ENCODE peak calls at places on chromosomes 16 and 17, in eight cellular contexts. I is heart left ventricle; V is CD4-positive, alpha-beta memory T cell; O is aorta; C is Caco-2; G is neuronal stem cell; S is neural progenitor cell; K is adrenal gland. J is an unnamed sample.

GRCh38 chr17:43224146-43224705 is 4.2 kb downstream of the CCDC200 start:
- DNase-seq in C (no peak), O (peak; percentile 58), V (no peak), G (no peak), I (no peak), S (no peak), K (peak; percentile 5), J (no peak)

GRCh38 chr16:66308096-66308495 is 58.4 kb upstream of the CDH5 start:
- DNase-seq in I (no peak), V (no peak), S (no peak), C (no peak), G (no peak), K (no peak), O (no peak), J (no peak)

GRCh38 chr17:68238894-68239293 is 8.9 kb upstream of the AMZ2 start:
- DNase-seq in I (no peak), V (no peak), G (no peak), C (no peak), K (no peak), O (no peak), S (no peak), J (no peak)

GRCh38 chr17:83173180-83173996 is 94.0 kb downstream of the METRNL start:
- DNase-seq in I (peak; percentile 14), S (no peak), G (no peak), O (peak; percentile 52), V (no peak), K (peak; percentile 14), C (no peak), J (no peak)

GRCh38 chr16:2966043-2966802 is 2.1 kb downstream of the KREMEN2 start:
- DNase-seq in C (no peak), S (peak; percentile 1), G (no peak), O (no peak), V (no peak), K (no peak), I (no peak), J (no peak)

GRCh38 chr17:6666077-6666521 is 14.5 kb downstream of the C17orf100 start:
- DNase-seq in S (peak; percentile 86), K (peak; percentile 82), G (peak; percentile 77), O (peak; percentile 82), I (peak; percentile 69), V (no peak), C (peak; percentile 69), J (peak; percentile 79)

GRCh38 chr17:61475726-61476125 is 23.5 kb downstream of the TBX4 start:
- DNase-seq in K (no peak), O (no peak), S (no peak), V (no peak), C (no peak), G (no peak), I (no peak), J (no peak)

GRCh38 chr17:22278302-22279275 is 586.3 kb downstream of the KCNJ18 start:
- DNase-seq in C (no peak), I (no peak), V (no peak), G (no peak), K (peak; percentile 5), S (no peak), O (peak; percentile 63), J (no peak)

GRCh38 chr16:80033783-80034468 is 433.4 kb upstream of the MAF start:
- DNase-seq in S (no peak), G (no peak), C (no peak), K (no peak), O (no peak), I (no peak), V (no peak), J (no peak)

GRCh38 chr16:10831899-10832886 is 13.6 kb upstream of the TVP23A start:
- DNase-seq in O (peak; percentile 50), K (no peak), C (no peak), I (no peak), S (no peak), V (no peak), G (no peak), J (no peak)

GRCh38 chr16:57534881-57535658 is 1.3 kb downstream of the CCDC102A start:
- DNase-seq in G (no peak), K (peak; percentile 44), O (peak; percentile 77), S (no peak), C (no peak), I (no peak), V (no peak), J (no peak)

GRCh38 chr16:21260870-21261791 is 17.0 kb downstream of the CRYM start:
- DNase-seq in I (no peak), O (no peak), V (no peak), C (peak; percentile 52), S (no peak), K (peak; percentile 81), G (no peak), J (no peak)

GRCh38 chr16:31483081-31483480 is at the start of gene SLC5A2:
- DNase-seq in S (no peak), C (no peak), G (no peak), O (no peak), V (no peak), I (no peak), K (no peak), J (no peak)

GRCh38 chr16:30398660-30399434 is 3.6 kb downstream of the ZNF48 start:
- DNase-seq in O (no peak), G (no peak), V (no peak), S (peak; percentile 54), C (no peak), I (no peak), K (no peak), J (no peak)

GRCh38 chr16:23949630-23950290 is 114.0 kb downstream of the PRKCB start:
- DNase-seq in C (no peak), S (no peak), K (no peak), G (no peak), V (peak; percentile 75), I (peak; percentile 38), O (no peak), J (no peak)

GRCh38 chr17:72715906-72716572 is 376.4 kb downstream of the SLC39A11 start:
- DNase-seq in S (no peak), V (no peak), G (no peak), O (no peak), I (no peak), K (no peak), C (no peak), J (no peak)

GRCh38 chr17:81054881-81055370 is 20.0 kb downstream of the BAIAP2 start:
- DNase-seq in G (no peak), V (no peak), K (no peak), C (no peak), S (no peak), O (no peak), I (no peak), J (no peak)

GRCh38 chr16:24508614-24509013 is 30.8 kb upstream of the RBBP6 start:
- DNase-seq in G (no peak), V (no peak), O (no peak), S (no peak), I (no peak), K (peak; percentile 40), C (no peak), J (no peak)

DNA sequence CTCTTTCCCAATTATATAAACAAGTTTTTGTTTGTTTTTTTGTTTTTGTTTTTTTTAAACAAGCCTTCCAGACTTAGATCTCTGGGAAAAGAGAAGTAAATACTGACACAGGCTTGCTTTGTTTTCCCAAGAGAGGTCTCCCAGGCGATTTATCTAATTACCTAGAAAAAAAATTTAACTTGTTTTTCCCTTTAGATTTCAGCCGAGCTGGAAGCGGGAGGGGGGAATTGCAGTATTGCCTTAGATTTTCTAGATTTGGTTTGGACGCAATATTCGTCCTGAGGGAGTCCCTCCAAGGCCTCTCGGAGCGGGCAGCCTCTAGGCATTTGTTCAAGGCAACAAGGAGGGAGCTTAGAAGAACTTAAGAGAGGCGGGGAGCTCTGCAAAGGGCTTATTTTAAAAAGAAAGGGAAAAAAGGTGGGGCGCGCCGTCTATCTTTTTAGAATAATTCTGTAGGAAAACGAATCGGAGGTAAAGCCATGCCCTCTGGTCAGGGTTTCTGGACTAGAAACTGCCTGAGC is 479 bp upstream of the TMEM94 start:
- DNase-seq in I (peak; percentile 44), C (no peak), K (no peak), O (no peak), V (no peak), S (no peak), G (no peak), J (no peak)
- H3K4me3 ChIP-seq in I (peak overlapping the region; percentile 92), C (peak overlapping the region; percentile 19), K (no peak overlapping the region), O (peak overlapping the region; percentile 67), V (peak overlapping the region; percentile 67), S (peak overlapping the region; percentile 53), G (no peak overlapping the region), J (peak overlapping the region; percentile 52)

GRCh38 chr17:78096093-78096492 is 32.5 kb downstream of the TMC6 start:
- DNase-seq in G (no peak), C (no peak), O (no peak), I (no peak), S (no peak), V (no peak), K (no peak), J (no peak)

GRCh38 chr17:78092794-78093324 is 35.7 kb downstream of the TMC6 start:
- DNase-seq in V (no peak), C (no peak), I (no peak), S (no peak), K (no peak), O (no peak), G (no peak), J (no peak)

GRCh38 chr17:78089557-78090281 is 38.8 kb downstream of the TMC6 start:
- DNase-seq in G (no peak), C (no peak), O (no peak), S (no peak), I (no peak), V (no peak), K (no peak), J (no peak)

DNA sequence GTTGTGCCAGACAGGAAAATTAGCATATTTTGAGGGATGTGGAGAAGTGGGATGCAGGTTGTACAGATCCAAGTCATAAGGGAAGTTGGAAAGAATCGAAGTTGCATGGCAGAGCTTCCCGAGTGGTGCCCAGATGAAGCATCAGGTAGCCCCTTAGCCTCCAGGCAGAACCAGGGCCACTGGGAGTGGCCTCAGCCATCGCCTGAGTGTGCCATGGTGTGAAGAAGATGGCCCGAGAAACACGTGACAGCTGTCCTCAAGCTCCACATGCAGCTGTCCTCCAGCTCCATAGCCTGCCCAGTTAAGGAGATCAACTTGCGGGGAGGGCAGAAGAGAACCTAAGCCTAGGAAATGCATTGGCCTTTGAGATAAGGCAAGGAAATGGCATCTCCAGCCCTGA is 33.5 kb downstream of the TMC6 start:
- DNase-seq in O (no peak), S (no peak), I (no peak), C (no peak), G (no peak), V (no peak), K (no peak), J (no peak)
- H3K36me3 ChIP-seq in O (peaks cover 31% of the 10 kb centered on the region), S (peaks cover 14% of the 10 kb centered on the region), I (peaks cover 100% of the 10 kb centered on the region), C (peaks cover 7% of the 10 kb centered on the region), G (peaks cover 98% of the 10 kb centered on the region), V (peaks cover 82% of the 10 kb centered on the region), K (no peaks in the 10 kb centered on the region), J (peaks cover 54% of the 10 kb centered on the region)

GRCh38 chr16:85940214-85940613 is 41.3 kb downstream of the IRF8 start:
- DNase-seq in K (no peak), V (no peak), S (no peak), G (no peak), I (no peak), C (no peak), O (no peak), J (no peak)
- H3K4me1 ChIP-seq in K (no peaks in the 10 kb centered on the region), V (peaks cover 30% of the 10 kb centered on the region), S (no peaks in the 10 kb centered on the region), G (no peaks in the 10 kb centered on the region), I (no peaks in the 10 kb centered on the region), C (peaks cover 5% of the 10 kb centered on the region), O (no peaks in the 10 kb centered on the region), J (no peaks in the 10 kb centered on the region)

DNA sequence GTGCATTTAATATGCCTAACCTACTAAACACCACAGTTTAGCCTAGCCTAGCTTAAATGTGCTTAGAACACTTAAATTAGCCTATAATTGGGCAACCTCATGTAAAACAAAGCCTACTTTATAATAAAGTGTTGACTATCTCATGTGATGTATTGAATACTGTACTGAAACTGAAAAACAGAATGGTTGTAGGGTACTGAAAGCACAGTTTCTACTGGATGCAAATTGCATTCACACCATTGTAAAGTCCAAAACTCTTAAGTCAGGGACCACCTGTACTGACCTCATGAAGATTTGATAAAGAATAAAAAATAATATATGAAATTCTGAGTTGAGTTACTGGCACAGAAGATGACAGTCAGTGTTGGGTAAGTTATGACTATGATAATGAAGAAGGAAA is 625.4 kb upstream of the SOX9 start:
- DNase-seq in K (no peak), G (no peak), V (no peak), S (no peak), C (no peak), O (no peak), I (no peak), J (no peak)
- H3K4me3 ChIP-seq in K (no peak overlapping the region), G (no peak overlapping the region), V (no peak overlapping the region), S (no peak overlapping the region), C (no peak overlapping the region), O (no peak overlapping the region), I (no peak overlapping the region), J (no peak overlapping the region)

J was measured in HAP-1.